ENCODE peak calls at places on chromosomes 16 and 17, in six cellular contexts. W is thoracic aorta, N is upper lobe of left lung, A is breast epithelium, P is tibial artery, M is kidney epithelial cell. E is an unnamed sample.

GRCh38 chr16:28823291-28823718 is 506 bp downstream of the ATXN2L start:
- DNase-seq in M (no peak), N (no peak), P (no peak), W (no peak), A (no peak), E (no peak)

GRCh38 chr17:48578616-48579560 is 738 bp upstream of the HOXB4 start:
- DNase-seq in M (no peak), N (no peak), P (no peak), A (no peak), W (no peak), E (no peak)

GRCh38 chr16:88088161-88088581 is 136.9 kb downstream of the BANP start:
- DNase-seq in W (no peak), N (no peak), P (peak; percentile 64), M (no peak), A (no peak), E (no peak)

GRCh38 chr16:83774066-83774465 is 33.7 kb upstream of the HSBP1 start:
- DNase-seq in P (no peak), W (no peak), M (no peak), A (no peak), N (no peak), E (no peak)

GRCh38 chr17:75151893-75152292 is 2.4 kb downstream of the JPT1 start:
- DNase-seq in A (no peak), N (no peak), M (no peak), W (no peak), P (no peak), E (no peak)

GRCh38 chr17:78378225-78379133 is at the start of gene PGS1:
- DNase-seq in M (no peak), W (no peak), A (peak; percentile 79), N (peak; percentile 97), P (peak; percentile 70), E (no peak)

GRCh38 chr17:73952498-73953205 is 250.8 kb upstream of the RPL38 start:
- DNase-seq in P (no peak), M (no peak), A (no peak), W (no peak), N (peak; percentile 93), E (no peak)

GRCh38 chr17:76080934-76081287 is 1.9 kb downstream of the ZACN start:
- DNase-seq in W (no peak), A (no peak), M (no peak), N (no peak), P (no peak), E (no peak)

GRCh38 chr17:73821665-73822064 is 177.4 kb upstream of the SDK2 start:
- DNase-seq in P (no peak), M (no peak), A (no peak), W (no peak), N (no peak), E (no peak)

GRCh38 chr16:2027024-2028010 is 615 bp downstream of the NHERF2 start:
- DNase-seq in W (no peak), A (no peak), N (peak; percentile 89), M (no peak), P (no peak), E (no peak)

GRCh38 chr16:13478991-13479390 is 441.0 kb upstream of the ERCC4 start:
- DNase-seq in A (no peak), M (no peak), P (no peak), W (no peak), N (no peak), E (no peak)

GRCh38 chr16:13479549-13479948 is 440.4 kb upstream of the ERCC4 start:
- DNase-seq in N (no peak), M (no peak), W (no peak), A (no peak), P (no peak), E (no peak)

GRCh38 chr16:13480801-13481200 is 439.2 kb upstream of the ERCC4 start:
- DNase-seq in M (no peak), W (no peak), P (no peak), N (no peak), A (no peak), E (no peak)

DNA sequence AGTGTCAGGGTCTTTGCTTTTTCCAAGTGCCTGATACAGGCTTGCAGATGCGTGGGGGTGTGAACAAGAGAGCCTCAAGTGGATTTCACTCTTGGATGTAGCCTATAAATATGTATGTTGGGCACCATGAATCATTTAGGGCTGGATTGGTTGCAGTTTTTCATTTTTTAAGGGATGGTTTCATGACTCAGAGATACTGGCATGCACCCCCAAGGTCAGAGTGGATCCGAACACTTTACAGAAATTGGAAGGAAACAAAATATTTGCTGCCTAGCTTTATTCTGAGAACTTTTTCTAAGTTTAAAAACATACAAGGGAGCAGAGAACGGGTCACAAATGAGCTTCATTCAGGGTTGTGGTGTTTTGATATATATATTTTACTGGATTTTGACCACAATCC is 436.8 kb upstream of the ERCC4 start:
- DNase-seq in N (no peak), P (no peak), W (no peak), A (no peak), M (no peak), E (no peak)
- H3K4me3 ChIP-seq in N (no peak overlapping the region), P (no peak overlapping the region), W (no peak overlapping the region), A (no peak overlapping the region), M (no peak overlapping the region), E (no peak overlapping the region)

DNA sequence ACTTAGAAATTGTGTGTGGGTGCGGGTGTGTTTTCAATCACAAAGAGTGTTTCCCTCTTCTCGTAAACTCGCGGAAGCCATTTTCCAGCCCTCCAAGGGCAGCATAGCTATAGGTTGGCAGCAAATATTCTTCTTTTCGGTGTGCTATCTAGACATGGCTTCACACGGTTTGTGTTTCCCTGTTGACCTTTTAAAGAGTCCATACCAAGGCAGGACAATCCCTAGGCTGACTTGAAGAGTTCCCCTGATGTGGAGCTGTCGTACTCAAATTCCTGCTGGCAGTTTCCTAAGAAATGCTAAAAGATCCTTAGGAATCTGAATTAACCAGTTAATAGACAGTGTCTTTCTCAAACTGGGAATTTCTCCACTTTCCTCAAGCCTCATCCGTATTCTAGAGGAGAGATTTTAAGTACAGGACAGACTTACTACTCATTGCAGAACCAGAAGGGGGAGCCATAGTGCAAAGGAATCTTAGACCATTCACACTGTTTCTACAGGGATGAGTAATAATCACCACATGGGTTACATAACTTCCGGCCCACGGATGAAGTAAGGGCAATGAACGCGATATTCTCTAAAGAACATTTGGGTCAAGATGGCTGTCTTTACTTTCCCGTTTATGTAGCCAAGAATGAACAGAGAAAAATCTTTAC is 288.6 kb upstream of the ELAC2 start:
- DNase-seq in P (no peak), M (peak; percentile 41), W (no peak), N (no peak), A (no peak), E (peak; percentile 87)
- TF ChIP-seq CTCF in P (no peak), M (peak; percentile 56), W (no peak), N (peak; percentile 50), A (no peak), E (peak; percentile 71)

GRCh38 chr16:67163903-67164558 is 514 bp upstream of the HSF4 start:
- DNase-seq in N (peak; percentile 88), M (no peak), W (no peak), A (no peak), P (no peak), E (no peak)

GRCh38 chr16:67162439-67163163 is 1.9 kb upstream of the HSF4 start:
- DNase-seq in P (no peak), W (no peak), M (no peak), N (no peak), A (no peak), E (no peak)

GRCh38 chr16:67163164-67163902 is 1.2 kb upstream of the HSF4 start:
- DNase-seq in M (no peak), W (no peak), P (no peak), N (peak; percentile 92), A (no peak), E (no peak)

GRCh38 chr16:67158637-67159600 is 790 bp downstream of the TRADD start:
- DNase-seq in P (no peak), W (no peak), A (no peak), N (peak; percentile 81), M (no peak), E (no peak)

GRCh38 chr16:67161595-67162058 is 1.9 kb downstream of the FBXL8 start:
- DNase-seq in P (no peak), N (peak; percentile 74), W (no peak), A (no peak), M (no peak), E (no peak)
- H3K4me3 ChIP-seq in P (peak overlapping the region; percentile 93), N (peak overlapping the region; percentile 79), W (no peak overlapping the region), A (peak overlapping the region; percentile 80), M (no peak overlapping the region), E (peak overlapping the region; percentile 97)

DNA sequence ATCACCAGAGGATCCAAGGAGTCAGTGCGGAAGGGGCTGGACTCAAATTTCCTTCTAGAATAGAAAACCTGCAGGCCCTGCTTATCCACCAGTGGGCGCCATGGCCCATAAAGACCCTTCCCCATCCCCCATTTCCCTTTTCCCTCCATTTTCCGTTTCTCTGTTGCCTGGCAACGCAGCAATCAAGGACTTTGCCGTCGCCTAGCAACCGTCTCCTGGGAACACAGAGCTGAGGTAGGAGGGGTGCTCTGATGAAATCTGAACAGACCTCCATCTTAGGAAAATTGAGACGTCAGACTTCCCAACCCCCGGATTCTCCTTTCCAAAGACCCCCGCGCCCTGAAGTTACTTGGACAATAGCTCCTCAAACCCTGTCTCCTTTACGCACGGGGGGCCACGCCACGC is 5.7 kb downstream of the DLG4 start:
- DNase-seq in W (peak; percentile 56), N (no peak), P (peak; percentile 71), A (no peak), M (no peak), E (no peak)
- TF ChIP-seq CTCF in W (no peak), N (peak; percentile 36), P (no peak), A (no peak), M (peak; percentile 55), E (peak; percentile 36)

GRCh38 chr17:1563786-1564613 is 1.4 kb upstream of the PITPNA start:
- DNase-seq in N (no peak), P (no peak), M (no peak), A (no peak), W (no peak), E (no peak)
- H3K4me3 ChIP-seq in N (no peak overlapping the region), P (no peak overlapping the region), M (no peak overlapping the region), A (no peak overlapping the region), W (no peak overlapping the region), E (no peak overlapping the region)

GRCh38 chr17:72077326-72077960 is 43.4 kb upstream of the SOX9 start:
- DNase-seq in N (no peak), W (no peak), P (no peak), A (no peak), M (no peak), E (no peak)
- TF ChIP-seq CTCF in N (no peak), W (no peak), P (no peak), A (no peak), M (peak; percentile 10), E (no peak)

GRCh38 chr17:67007266-67007665 is 37.1 kb upstream of the CACNG1 start:
- DNase-seq in M (no peak), P (no peak), W (no peak), N (no peak), A (no peak), E (no peak)

GRCh38 chr17:67015001-67015400 is 29.4 kb upstream of the CACNG1 start:
- DNase-seq in A (no peak), P (no peak), N (no peak), W (no peak), M (no peak), E (no peak)

GRCh38 chr17:67008101-67008500 is 36.3 kb upstream of the CACNG1 start:
- DNase-seq in A (no peak), P (no peak), M (no peak), N (no peak), W (no peak), E (no peak)

GRCh38 chr17:67013891-67014290 is 30.5 kb upstream of the CACNG1 start:
- DNase-seq in P (no peak), N (no peak), A (no peak), W (no peak), M (no peak), E (no peak)

GRCh38 chr17:67011527-67012175 is 32.7 kb upstream of the CACNG1 start:
- DNase-seq in P (no peak), A (no peak), M (no peak), N (no peak), W (no peak), E (no peak)
- H3K4me3 ChIP-seq in P (no peak overlapping the region), A (no peak overlapping the region), M (no peak overlapping the region), N (no peak overlapping the region), W (no peak overlapping the region), E (no peak overlapping the region)